ENCODE peak calls at places on chromosomes 3 and 15, in eight cellular contexts. M is BJ; C is astrocyte of the cerebellum; Y is stromal cell of bone marrow; T is NCI-H460; H is activated T-helper 2 cell treated with anti-CD3 and anti-CD28 coated beads, Interferon-gamma antibody, Interleukin-2, Interleukin-4, amounts not matched to agents 10 μg/mL and 5 μg/mL and 100 μg/mL, durations not matched to agents 14 hours and 24 hours and 36 hours; I is ELR; J is psoas muscle. A is an unnamed sample.

GRCh38 chr15:75228787-75229186 is 27.1 kb downstream of the C15orf39 start:
- DNase-seq in C (no peak), J (no peak), M (no peak), H (no peak), Y (no peak), I (no peak), T (no peak), A (no peak)

GRCh38 chr3:130084581-130084980 is 3.0 kb downstream of the ALG1L2 start:
- DNase-seq in C (no peak), J (no peak), H (no peak), I (no peak), Y (no peak), T (no peak), M (no peak), A (no peak)

GRCh38 chr3:43212914-43213611 is 73.3 kb upstream of the SNRK start:
- DNase-seq in H (no peak), T (no peak), I (no peak), C (no peak), M (no peak), Y (no peak), J (no peak), A (no peak)

GRCh38 chr3:177629276-177629675 is 432.0 kb upstream of the TBL1XR1 start:
- DNase-seq in I (no peak), T (no peak), J (no peak), M (no peak), C (no peak), H (no peak), Y (no peak), A (no peak)

GRCh38 chr3:180548050-180548449 is 53.9 kb upstream of the TTC14 start:
- DNase-seq in Y (peak), T (no peak), M (no peak), J (no peak), C (no peak), H (no peak), I (peak), A (no peak)

GRCh38 chr15:64749167-64749566 is 26.2 kb downstream of the RBPMS2 start:
- DNase-seq in I (peak), M (peak), C (no peak), J (peak), Y (no peak), H (no peak), T (no peak), A (no peak)

GRCh38 chr3:36677331-36678007 is 86.9 kb downstream of the DCLK3 start:
- DNase-seq in C (peak), M (peak), J (no peak), T (no peak), I (peak), Y (peak), H (no peak), A (peak)

GRCh38 chr3:183554377-183554776 is 1.1 kb downstream of the KLHL6 start:
- DNase-seq in T (no peak), M (no peak), Y (no peak), I (no peak), C (no peak), J (no peak), H (no peak), A (no peak)

GRCh38 chr3:4394567-4394966 is 72.5 kb downstream of the SUMF1 start:
- DNase-seq in J (no peak), T (no peak), M (no peak), I (no peak), C (no peak), Y (no peak), H (no peak), A (no peak)

GRCh38 chr3:123385981-123386380 is 62.9 kb downstream of the ADCY5 start:
- DNase-seq in Y (no peak), J (no peak), M (no peak), T (no peak), H (no peak), C (no peak), I (peak), A (peak)

GRCh38 chr3:10744098-10744465 is 71.9 kb upstream of the SLC6A11 start:
- DNase-seq in I (peak), C (no peak), Y (no peak), M (no peak), H (no peak), T (peak), J (no peak), A (no peak)

GRCh38 chr3:36540898-36541518 is 160.7 kb downstream of the STAC start:
- DNase-seq in J (no peak), Y (peak), M (no peak), I (peak), C (peak), T (peak), H (no peak), A (no peak)

GRCh38 chr15:25705430-25706115 is 157.6 kb downstream of the ATP10A start:
- DNase-seq in J (no peak), Y (no peak), T (no peak), M (no peak), H (no peak), I (no peak), C (no peak), A (no peak)

GRCh38 chr15:29140475-29141172 is 129.0 kb downstream of the NSMCE3 start:
- DNase-seq in C (no peak), Y (no peak), H (no peak), J (peak), I (no peak), T (no peak), M (no peak), A (no peak)

GRCh38 chr15:92638291-92638708 is 17.3 kb downstream of the FAM174B start:
- DNase-seq in I (no peak), Y (no peak), H (no peak), C (no peak), J (no peak), M (peak), T (no peak), A (no peak)

GRCh38 chr3:58214484-58215316 is 3.9 kb upstream of the DNASE1L3 start:
- DNase-seq in C (no peak), Y (no peak), H (no peak), M (no peak), T (no peak), J (no peak), I (peak), A (no peak)

GRCh38 chr15:34248190-34248589 is 23.4 kb downstream of the EMC4 start:
- DNase-seq in J (no peak), I (no peak), M (no peak), T (no peak), H (no peak), C (no peak), Y (no peak), A (no peak)

GRCh38 chr15:96274698-96275097 is 55.8 kb upstream of the NR2F2 start:
- DNase-seq in J (no peak), Y (no peak), T (no peak), I (peak), H (no peak), M (no peak), C (no peak), A (no peak)

GRCh38 chr3:108477511-108478147 is 32.8 kb downstream of the MYH15 start:
- DNase-seq in J (no peak), T (peak), I (peak), C (peak), M (no peak), Y (peak), H (peak), A (no peak)

GRCh38 chr3:81684739-81685395 is 76.6 kb downstream of the GBE1 start:
- DNase-seq in C (no peak), Y (no peak), M (peak), H (no peak), J (no peak), I (peak), T (no peak), A (peak)

GRCh38 chr3:43638594-43639447 is 17.0 kb upstream of the ANO10 start:
- DNase-seq in H (peak), M (no peak), C (no peak), Y (no peak), I (peak), T (no peak), J (no peak), A (no peak)

GRCh38 chr3:43953814-43954241 is 263.1 kb downstream of the ABHD5 start:
- DNase-seq in I (peak), Y (peak), M (no peak), J (no peak), C (peak), H (no peak), T (peak), A (peak)

GRCh38 chr3:35070088-35070487 is 569.2 kb upstream of the ARPP21 start:
- DNase-seq in Y (no peak), J (no peak), I (no peak), M (no peak), T (no peak), H (no peak), C (no peak), A (no peak)

GRCh38 chr3:39362177-39362576 is 21.0 kb upstream of the SLC25A38 start:
- DNase-seq in Y (no peak), I (no peak), J (no peak), M (no peak), H (no peak), C (no peak), T (no peak), A (no peak)

GRCh38 chr15:35256555-35256954 is 171.5 kb upstream of the NANOGP8 start:
- DNase-seq in M (no peak), J (no peak), T (no peak), H (no peak), C (no peak), Y (no peak), I (no peak), A (no peak)

GRCh38 chr3:45527727-45528126 is 66.8 kb upstream of the LIMD1 start:
- DNase-seq in M (no peak), I (no peak), C (no peak), T (no peak), H (no peak), J (no peak), Y (no peak), A (no peak)

GRCh38 chr3:170201527-170201926 is 20.0 kb upstream of the PHC3 start:
- DNase-seq in Y (no peak), I (no peak), J (no peak), M (no peak), C (no peak), H (no peak), T (no peak), A (no peak)

GRCh38 chr3:156664285-156665178 is 9.9 kb upstream of the TIPARP start:
- DNase-seq in T (no peak), I (no peak), H (no peak), Y (no peak), C (no peak), J (no peak), M (no peak), A (no peak)

GRCh38 chr3:30526031-30526430 is 80.4 kb upstream of the TGFBR2 start:
- DNase-seq in I (no peak), M (no peak), C (no peak), H (no peak), T (no peak), Y (no peak), J (no peak), A (no peak)

GRCh38 chr15:78714890-78715289 is 73.9 kb upstream of the CHRNB4 start:
- DNase-seq in T (peak), M (no peak), H (no peak), J (no peak), C (no peak), I (peak), Y (no peak), A (no peak)

GRCh38 chr15:85443046-85443445 is 62.6 kb downstream of the AKAP13 start:
- DNase-seq in J (no peak), C (no peak), Y (no peak), M (no peak), T (no peak), H (no peak), I (no peak), A (no peak)

A was measured in GM04504.